ENCODE peak calls at places on chromosomes 12 and 14, in six cellular contexts. T, G, P, Q, B and I are unnamed samples.

GRCh38 chr12:79935624-79936040 is 735 bp upstream of the PPP1R12A start:
- DNase-seq in B (peak), G (peak), T (peak), P (no peak), Q (no peak), I (no peak)

GRCh38 chr14:103066399-103066798 is 9.1 kb upstream of the CDC42BPB start:
- DNase-seq in T (no peak), Q (no peak), P (peak), B (no peak), G (no peak), I (no peak)

GRCh38 chr12:11500222-11500860 is 105.0 kb upstream of the PRB2 start:
- DNase-seq in G (peak), Q (peak), T (peak), B (peak), P (peak), I (peak)

GRCh38 chr12:6332459-6332858 is 9.4 kb downstream of the TNFRSF1A start:
- DNase-seq in P (no peak), T (no peak), G (no peak), B (no peak), Q (peak), I (no peak)

GRCh38 chr12:12182926-12183325 is 83.9 kb downstream of the LRP6 start:
- DNase-seq in P (no peak), G (peak), T (no peak), B (no peak), Q (peak), I (no peak)

GRCh38 chr12:42737364-42737763 is 147.8 kb upstream of the PRICKLE1 start:
- DNase-seq in P (no peak), G (no peak), Q (no peak), B (no peak), T (no peak), I (no peak)

GRCh38 chr12:91870872-91871707 is 274.6 kb downstream of the BTG1 start:
- DNase-seq in T (peak), P (no peak), B (no peak), G (peak), Q (no peak), I (no peak)

GRCh38 chr12:102769323-102769916 is 147.6 kb downstream of the PAH start:
- DNase-seq in T (peak), B (peak), G (peak), Q (peak), P (peak), I (peak)

GRCh38 chr12:94644141-94644575 is 6.2 kb downstream of the TMCC3 start:
- DNase-seq in G (no peak), P (peak), T (no peak), B (no peak), Q (peak), I (no peak)

GRCh38 chr12:26572131-26572530 is 260.9 kb downstream of the ITPR2 start:
- DNase-seq in P (no peak), T (no peak), Q (no peak), G (no peak), B (no peak), I (no peak)

GRCh38 chr12:107487011-107487680 is 198.5 kb upstream of the PWP1 start:
- DNase-seq in Q (no peak), G (no peak), B (no peak), T (no peak), P (no peak), I (no peak)

GRCh38 chr14:67514650-67515385 is 18.3 kb upstream of the PLEKHH1 start:
- DNase-seq in B (no peak), P (peak), Q (peak), G (no peak), T (peak), I (no peak)

GRCh38 chr14:100899841-100900771 is 3.4 kb downstream of the RTL1 start:
- DNase-seq in Q (no peak), P (no peak), B (peak), T (peak), G (no peak), I (peak)

GRCh38 chr12:1811281-1811947 is 9.0 kb upstream of the LRTM2 start:
- DNase-seq in T (no peak), Q (peak), P (peak), B (no peak), G (no peak), I (no peak)

GRCh38 chr14:96502621-96503251 is 554 bp downstream of the PAPOLA start:
- DNase-seq in P (peak), T (peak), Q (peak), G (no peak), B (peak), I (peak)

GRCh38 chr14:58783801-58784511 is 146.2 kb downstream of the DACT1 start:
- DNase-seq in P (no peak), B (no peak), Q (no peak), T (no peak), G (no peak), I (no peak)

GRCh38 chr12:117047810-117048584 is 51.2 kb downstream of the TESC start:
- DNase-seq in P (peak), T (no peak), Q (peak), G (no peak), B (no peak), I (peak)

GRCh38 chr14:102170061-102170460 is 30.4 kb downstream of the WDR20 start:
- DNase-seq in B (no peak), G (no peak), Q (no peak), P (no peak), T (no peak), I (no peak)

GRCh38 chr14:65302571-65303184 is 109.9 kb upstream of the FUT8 start:
- DNase-seq in G (peak), B (no peak), T (peak), Q (no peak), P (no peak), I (no peak)

GRCh38 chr12:123388218-123388947 is 4.5 kb downstream of the KMT5A start:
- DNase-seq in Q (peak), T (peak), G (no peak), B (peak), P (peak), I (peak)

GRCh38 chr14:90969493-90970166 is 90.8 kb downstream of the RPS6KA5 start:
- DNase-seq in B (no peak), T (no peak), G (no peak), Q (peak), P (no peak), I (no peak)

GRCh38 chr12:57679697-57680096 is 14.2 kb upstream of the OS9 start:
- DNase-seq in P (no peak), Q (no peak), T (no peak), B (no peak), G (no peak), I (no peak)

GRCh38 chr14:73143617-73144016 is 7.3 kb downstream of the PSEN1 start:
- DNase-seq in G (no peak), B (no peak), P (no peak), T (no peak), Q (no peak), I (no peak)

GRCh38 chr12:45703942-45704341 is 25.6 kb upstream of the ARID2 start:
- DNase-seq in T (no peak), Q (no peak), G (no peak), P (no peak), B (no peak), I (no peak)

GRCh38 chr12:12405882-12406281 is 49.0 kb downstream of the BORCS5 start:
- DNase-seq in G (no peak), P (peak), B (no peak), T (no peak), Q (no peak), I (no peak)

GRCh38 chr12:53564941-53565340 is 57.7 kb upstream of the NPFF start:
- DNase-seq in G (no peak), P (no peak), T (no peak), B (no peak), Q (no peak), I (no peak)

GRCh38 chr12:123238330-123238682 is 5.1 kb downstream of the MTRFR start:
- DNase-seq in P (no peak), G (no peak), Q (no peak), B (no peak), T (no peak), I (no peak)

GRCh38 chr14:74524813-74525135 is 31.2 kb downstream of the ISCA2 start:
- DNase-seq in G (no peak), T (no peak), Q (no peak), B (no peak), P (no peak), I (no peak)

GRCh38 chr12:106274575-106275081 is 26.8 kb upstream of the CKAP4 start:
- DNase-seq in T (no peak), B (no peak), Q (no peak), P (no peak), G (no peak), I (no peak)

GRCh38 chr14:23078692-23079116 is 16.2 kb downstream of the ACIN1 start:
- DNase-seq in B (no peak), Q (peak), T (no peak), G (no peak), P (peak), I (peak)

GRCh38 chr12:67457799-67458680 is 188.9 kb downstream of the CAND1 start:
- DNase-seq in G (no peak), T (no peak), P (peak), Q (no peak), B (no peak), I (no peak)

GRCh38 chr12:32501835-32502333 is 102.5 kb downstream of the FGD4 start:
- DNase-seq in B (peak), G (peak), T (peak), P (peak), Q (peak), I (no peak)

GRCh38 chr12:124241776-124242528 is 52.9 kb upstream of the RFLNA start:
- DNase-seq in P (no peak), G (no peak), T (no peak), Q (no peak), B (no peak), I (no peak)

GRCh38 chr12:87660987-87661769 is 368.0 kb downstream of the C12orf50 start:
- DNase-seq in B (no peak), T (no peak), P (no peak), Q (peak), G (no peak), I (no peak)

GRCh38 chr12:69254857-69255256 is 15.5 kb downstream of the CPSF6 start:
- DNase-seq in B (no peak), P (no peak), Q (no peak), G (no peak), T (no peak), I (no peak)

GRCh38 chr12:95277139-95277538 is 59.5 kb downstream of the VEZT start:
- DNase-seq in B (no peak), T (no peak), P (no peak), Q (peak), G (no peak), I (no peak)